ENCODE peak calls at places on chromosomes 1 and 21, in ten cellular contexts. E is iPS DF 19.7; L is GOT3; J is body of pancreas; Q is sciatic nerve; V is activated CD4-positive, alpha-beta T cell treated with anti-CD3 and anti-CD28 coated beads, Interleukin-2, amount 10 ng/mL, durations not matched to agents 7 days and 5 days; T is AG10803; Y is GM23338; P is NCI-H2081; I is CMK. H is an unnamed sample.

GRCh38 chr1:219465247-219466093 is 147.4 kb downstream of the ZC3H11B start:
- DNase-seq in E (no peak), Q (no peak), P (no peak), Y (no peak), V (no peak), L (no peak), J (no peak), I (no peak), T (peak), H (no peak)

GRCh38 chr1:200184196-200184595 is 156.7 kb downstream of the NR5A2 start:
- DNase-seq in V (no peak), P (peak), T (peak), I (peak), Q (peak), L (peak), Y (no peak), E (no peak), J (peak), H (peak)

GRCh38 chr1:237041795-237042466 is at the start of gene RYR2:
- DNase-seq in I (no peak), T (no peak), L (no peak), P (peak), E (peak), Y (peak), Q (no peak), V (no peak), J (peak), H (no peak)

GRCh38 chr1:61639218-61639617 is 85.7 kb downstream of the TM2D1 start:
- DNase-seq in I (no peak), P (no peak), T (no peak), V (no peak), Y (no peak), Q (no peak), E (no peak), J (peak), L (no peak), H (no peak)

GRCh38 chr1:50976111-50976889 is 6.3 kb downstream of the CDKN2C start:
- DNase-seq in V (no peak), P (peak), T (no peak), Q (no peak), Y (peak), L (no peak), E (no peak), J (no peak), I (no peak), H (no peak)

GRCh38 chr1:91830242-91831131 is 55.5 kb downstream of the TGFBR3 start:
- DNase-seq in T (peak), J (peak), L (no peak), Q (peak), V (no peak), E (no peak), P (peak), I (no peak), Y (no peak), H (no peak)

GRCh38 chr1:82903626-82904025 is 1095.3 kb downstream of the TTLL7 start:
- DNase-seq in L (no peak), J (no peak), V (no peak), T (no peak), Q (no peak), I (no peak), E (no peak), P (no peak), Y (no peak), H (no peak)

GRCh38 chr21:43271452-43272020 is 102.7 kb downstream of the CRYAA start:
- DNase-seq in Y (no peak), J (no peak), I (no peak), V (no peak), E (no peak), Q (no peak), L (no peak), T (no peak), P (no peak), H (no peak)

GRCh38 chr1:31583995-31584868 is 7.9 kb downstream of the TINAGL1 start:
- DNase-seq in L (no peak), I (no peak), E (no peak), T (no peak), Q (peak), V (no peak), J (peak), Y (no peak), P (peak), H (no peak)

GRCh38 chr1:173489929-173490328 is 12.8 kb downstream of the PRDX6 start:
- DNase-seq in Y (peak), P (no peak), L (no peak), Q (no peak), J (no peak), T (no peak), I (no peak), E (no peak), V (no peak), H (no peak)

GRCh38 chr1:62386351-62387121 is 50.3 kb upstream of the USP1 start:
- DNase-seq in P (no peak), T (no peak), V (no peak), I (no peak), Y (no peak), E (no peak), L (no peak), J (no peak), Q (no peak), H (no peak)

GRCh38 chr1:9596419-9597123 is 7.9 kb downstream of the TMEM201 start:
- DNase-seq in Q (no peak), I (no peak), L (no peak), E (no peak), T (no peak), J (no peak), V (no peak), P (no peak), Y (no peak), H (no peak)

GRCh38 chr1:66275601-66276023 is 258.3 kb upstream of the SGIP1 start:
- DNase-seq in V (no peak), Q (no peak), T (no peak), L (no peak), E (no peak), I (no peak), J (peak), P (no peak), Y (no peak), H (no peak)

GRCh38 chr1:85300140-85300539 is 23.7 kb upstream of the BCL10 start:
- DNase-seq in T (no peak), E (no peak), Q (no peak), Y (no peak), J (no peak), P (no peak), I (no peak), L (no peak), V (no peak), H (no peak)

GRCh38 chr1:160204526-160205241 is 500 bp upstream of the PEA15 start:
- DNase-seq in I (no peak), Y (no peak), E (no peak), Q (no peak), L (no peak), T (peak), P (no peak), V (no peak), J (no peak), H (no peak)

GRCh38 chr1:147542549-147542857 is 1.2 kb downstream of the BCL9 start:
- DNase-seq in E (no peak), I (no peak), T (no peak), V (no peak), P (no peak), L (no peak), J (no peak), Q (no peak), Y (no peak), H (no peak)

GRCh38 chr1:19582318-19582717 is 61.8 kb upstream of the NBL1 start:
- DNase-seq in Y (peak), T (no peak), J (peak), E (peak), L (no peak), I (peak), V (peak), P (no peak), Q (peak), H (no peak)

GRCh38 chr1:40153073-40153770 is 8.0 kb upstream of the RLF start:
- DNase-seq in L (no peak), Q (no peak), P (peak), V (peak), T (peak), J (peak), Y (peak), I (no peak), E (no peak), H (peak)

GRCh38 chr1:30102605-30103004 is 620.8 kb downstream of the MATN1 start:
- DNase-seq in T (no peak), E (no peak), L (no peak), I (no peak), J (no peak), Y (no peak), V (no peak), Q (no peak), P (no peak), H (no peak)

GRCh38 chr1:203597386-203598040 is 29.1 kb upstream of the ATP2B4 start:
- DNase-seq in L (no peak), V (no peak), Y (no peak), J (peak), T (no peak), Q (no peak), I (no peak), P (no peak), E (no peak), H (no peak)

GRCh38 chr1:202567747-202568146 is 142.5 kb downstream of the SYT2 start:
- DNase-seq in L (no peak), P (no peak), I (no peak), V (no peak), Y (peak), T (peak), J (no peak), Q (no peak), E (peak), H (no peak)

GRCh38 chr1:201504799-201505504 is 2.0 kb downstream of the CSRP1 start:
- DNase-seq in V (no peak), Q (no peak), I (no peak), Y (no peak), P (no peak), J (no peak), E (no peak), T (no peak), L (no peak), H (no peak)

GRCh38 chr21:43304621-43305335 is 122.2 kb downstream of the SIK1 start:
- DNase-seq in P (no peak), Q (peak), J (no peak), L (no peak), V (no peak), T (no peak), I (no peak), Y (no peak), E (no peak), H (no peak)

GRCh38 chr1:180131510-180131909 is 23.2 kb upstream of the QSOX1 start:
- DNase-seq in E (no peak), Q (no peak), I (no peak), P (no peak), L (no peak), Y (no peak), V (no peak), T (peak), J (peak), H (no peak)

GRCh38 chr1:173878251-173878650 is 10.1 kb downstream of the ZBTB37 start:
- DNase-seq in Q (no peak), Y (no peak), P (no peak), L (no peak), J (no peak), I (no peak), T (no peak), E (no peak), V (no peak), H (no peak)

GRCh38 chr21:42621828-42622199 is 31.6 kb upstream of the PDE9A start:
- DNase-seq in I (no peak), T (no peak), J (no peak), E (no peak), Y (no peak), Q (peak), P (no peak), L (no peak), V (no peak), H (no peak)

GRCh38 chr21:27425574-27425973 is 458.7 kb upstream of the ADAMTS5 start:
- DNase-seq in E (no peak), Q (no peak), V (no peak), T (peak), Y (no peak), L (no peak), J (no peak), P (no peak), I (no peak), H (peak)

GRCh38 chr1:34929853-34930701 is 627 bp upstream of the DLGAP3 start:
- DNase-seq in Q (no peak), J (no peak), Y (peak), V (no peak), T (no peak), I (no peak), L (no peak), E (no peak), P (no peak), H (no peak)

GRCh38 chr1:157995575-157996169 is 2.2 kb downstream of the KIRREL1 start:
- DNase-seq in P (no peak), Q (no peak), V (no peak), Y (peak), T (no peak), J (no peak), L (no peak), E (no peak), I (no peak), H (no peak)